ENCODE peak calls at places on chromosomes 16 and 17, in nine cellular contexts. K is colonic mucosa, M is PC-9, L is lower lobe of right lung, Q is mucosa of descending colon, V is A549, S is neural progenitor cell, R is HCT116, A is A673. G is an unnamed sample. For H3K4me1, the result is how much of the 10 kb centered on the place peaks cover.

GRCh38 chr16:49748322-49748721 is 107.6 kb downstream of the ZNF423 start:
- DNase-seq in K (no peak), M (no peak), L (no peak), Q (no peak), V (no peak), S (no peak), R (peak), A (no peak), G (peak)

GRCh38 chr17:80942360-80943345 is 49.0 kb upstream of the CHMP6 start:
- DNase-seq in K (peak), M (no peak), L (peak), Q (peak), V (no peak), S (no peak), R (no peak), A (peak), G (peak)

GRCh38 chr17:50375858-50376538 is 3.0 kb downstream of the EME1 start:
- DNase-seq in K (peak), M (no peak), L (no peak), Q (no peak), V (no peak), S (no peak), R (no peak), A (no peak), G (no peak)

GRCh38 chr17:21271767-21272166 is 12.7 kb upstream of the MAP2K3 start:
- DNase-seq in K (no peak), M (no peak), L (no peak), Q (no peak), V (no peak), S (no peak), R (no peak), A (no peak), G (no peak)

GRCh38 chr17:60888812-60889709 is 211.4 kb downstream of the BCAS3 start:
- DNase-seq in K (no peak), M (no peak), L (no peak), Q (no peak), V (no peak), S (no peak), R (no peak), A (no peak), G (no peak)

GRCh38 chr17:55351027-55351625 is 70.5 kb downstream of the MMD start:
- DNase-seq in K (no peak), M (no peak), L (no peak), Q (no peak), V (no peak), S (no peak), R (no peak), A (no peak), G (no peak)

GRCh38 chr17:36132421-36132831 is 28.8 kb downstream of the CCL4 start:
- DNase-seq in K (no peak), M (no peak), L (no peak), Q (no peak), V (no peak), S (no peak), R (no peak), A (no peak), G (no peak)

GRCh38 chr17:59753522-59754467 is 46.3 kb downstream of the VMP1 start:
- DNase-seq in K (peak), M (peak), L (no peak), Q (no peak), V (peak), S (peak), R (peak), A (peak), G (no peak)

GRCh38 chr16:106623-107324 is 28.7 kb downstream of the MPG start:
- DNase-seq in K (peak), M (peak), L (no peak), Q (no peak), V (peak), S (peak), R (peak), A (peak), G (no peak)

GRCh38 chr17:44971776-44972483 is 3.8 kb upstream of the C1QL1 start:
- DNase-seq in K (no peak), M (no peak), L (no peak), Q (no peak), V (no peak), S (no peak), R (no peak), A (no peak), G (peak)

GRCh38 chr17:61806081-61806828 is 57.1 kb downstream of the BRIP1 start:
- DNase-seq in K (no peak), M (no peak), L (no peak), Q (no peak), V (no peak), S (no peak), R (no peak), A (no peak), G (no peak)

GRCh38 chr16:66052745-66053144 is 313.7 kb upstream of the CDH5 start:
- DNase-seq in K (no peak), M (no peak), L (no peak), Q (no peak), V (no peak), S (no peak), R (no peak), A (no peak), G (no peak)

GRCh38 chr17:38673714-38674012 is 1.1 kb downstream of the EPOP start:
- DNase-seq in K (peak), M (no peak), L (no peak), Q (no peak), V (no peak), S (peak), R (no peak), A (no peak), G (no peak)

GRCh38 chr16:76985362-76985761 is 205.6 kb upstream of the MON1B start:
- DNase-seq in K (no peak), M (no peak), L (no peak), Q (no peak), V (no peak), S (no peak), R (no peak), A (no peak), G (no peak)

GRCh38 chr17:1590031-1590746 is 27.6 kb upstream of the PITPNA start:
- DNase-seq in K (peak), M (peak), L (peak), Q (no peak), V (peak), S (no peak), R (peak), A (peak), G (peak)

GRCh38 chr17:40542562-40543411 is 22.5 kb downstream of the CCR7 start:
- DNase-seq in K (peak), M (no peak), L (no peak), Q (peak), V (peak), S (no peak), R (no peak), A (no peak), G (peak)

GRCh38 chr16:73298562-73298961 is 250.6 kb upstream of the ZFHX3 start:
- DNase-seq in K (no peak), M (no peak), L (no peak), Q (no peak), V (no peak), S (peak), R (no peak), A (no peak), G (no peak)

GRCh38 chr17:77442976-77443742 is 302.4 kb downstream of the SEC14L1 start:
- DNase-seq in K (no peak), M (no peak), L (no peak), Q (no peak), V (no peak), S (no peak), R (no peak), A (no peak), G (no peak)

GRCh38 chr17:45976755-45977505 is 22.1 kb upstream of the STH start:
- DNase-seq in K (no peak), M (peak), L (no peak), Q (no peak), V (no peak), S (no peak), R (no peak), A (no peak), G (peak)

GRCh38 chr17:82178499-82179290 is 33.9 kb downstream of the CCDC57 start:
- DNase-seq in K (no peak), M (no peak), L (no peak), Q (no peak), V (no peak), S (no peak), R (no peak), A (no peak), G (no peak)

GRCh38 chr16:13863075-13863765 is 56.7 kb upstream of the ERCC4 start:
- DNase-seq in K (no peak), M (no peak), L (no peak), Q (no peak), V (no peak), S (no peak), R (no peak), A (no peak), G (no peak)

GRCh38 chr16:83606486-83607030 is 201.2 kb upstream of the HSBP1 start:
- DNase-seq in K (peak), M (no peak), L (no peak), Q (no peak), V (peak), S (no peak), R (peak), A (no peak), G (no peak)

DNA sequence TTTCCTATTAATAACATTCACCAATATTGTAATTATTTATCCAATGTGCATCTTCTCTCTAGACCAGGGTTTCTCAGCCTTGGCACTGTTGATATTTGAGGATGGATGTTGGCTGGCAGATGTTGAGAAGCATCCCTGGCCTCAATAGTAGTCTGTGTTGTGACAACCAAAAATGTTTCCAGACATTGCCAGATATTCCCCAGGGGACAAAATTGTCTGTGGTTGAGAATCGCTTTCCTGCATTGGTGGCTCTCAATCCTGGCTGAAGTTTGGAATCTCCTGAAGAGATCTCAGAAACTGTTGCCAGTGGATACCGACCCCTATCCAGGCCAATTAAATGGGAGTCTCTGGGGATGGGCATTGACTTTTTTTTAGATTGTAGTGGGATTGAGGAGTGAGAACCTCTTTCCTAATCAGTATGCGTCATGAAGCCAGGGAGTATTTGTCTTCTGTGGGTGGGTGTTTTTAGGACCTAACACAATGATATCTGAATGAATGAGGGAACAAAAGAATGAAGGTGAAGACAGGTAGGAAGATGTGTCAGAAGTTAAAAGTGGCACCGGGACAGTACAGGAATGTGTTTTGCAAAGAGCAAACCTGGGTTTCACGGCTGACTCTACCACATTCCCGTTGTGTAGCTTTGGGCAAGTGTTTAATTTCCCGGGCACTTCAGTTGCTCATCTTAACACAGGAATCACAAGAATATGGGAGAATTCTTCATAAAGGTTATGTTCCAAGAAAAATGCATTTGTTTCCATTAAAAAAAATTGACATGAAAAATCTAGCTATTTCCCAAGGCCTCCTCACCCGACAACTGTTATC is 24.3 kb downstream of the HSD17B2 start:
- DNase-seq in K (no peak), M (no peak), L (no peak), Q (no peak), V (no peak), S (no peak), R (no peak), A (peak), G (no peak)
- H3K4me1 ChIP-seq in K (under half), M (under half), L (half or more), Q (under half), V (under half), S (under half), R (under half), A (under half), G (under half)

DNA sequence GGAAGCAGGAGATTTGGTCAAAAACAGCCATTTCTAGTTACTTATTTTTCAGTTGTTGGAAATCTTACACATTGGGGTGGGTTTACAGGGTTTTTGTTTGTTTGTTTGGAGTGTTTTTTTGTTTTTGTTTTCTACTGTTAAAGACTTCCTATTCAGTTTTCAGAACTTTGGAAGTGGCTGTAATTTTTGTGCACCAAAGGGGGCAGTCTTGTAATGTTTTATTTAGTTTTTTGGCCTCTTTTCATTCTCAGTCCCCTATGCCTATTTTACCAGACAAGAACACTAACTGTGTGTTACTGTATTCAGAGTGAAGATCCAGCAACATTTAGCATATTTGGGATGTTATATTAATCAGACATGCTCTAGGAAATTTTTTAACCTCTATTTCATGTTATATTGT is 20.6 kb downstream of the TPPP3 start:
- DNase-seq in K (no peak), M (no peak), L (no peak), Q (no peak), V (peak), S (no peak), R (peak), A (peak), G (peak)
- TF ChIP-seq CTCF in K (no peak), M (peak), L (peak), Q (no peak), V (peak), S (peak), R (peak), A (peak), G (peak)

GRCh38 chr17:57097832-57098421 is 12.9 kb downstream of the AKAP1 start:
- DNase-seq in K (no peak), M (no peak), L (no peak), Q (no peak), V (no peak), S (no peak), R (no peak), A (no peak), G (no peak)
- H3K4me1 ChIP-seq in K (under half), M (under half), L (under half), Q (under half), V (under half), S (under half), R (under half), A (under half), G (under half)

GRCh38 chr16:54140788-54141136 is 145.8 kb downstream of the IRX3 start:
- DNase-seq in K (no peak), M (no peak), L (no peak), Q (no peak), V (no peak), S (no peak), R (no peak), A (no peak), G (no peak)

GRCh38 chr16:54143410-54143809 is 143.2 kb downstream of the IRX3 start:
- DNase-seq in K (no peak), M (no peak), L (no peak), Q (no peak), V (no peak), S (no peak), R (no peak), A (no peak), G (no peak)

GRCh38 chr16:54143934-54144333 is 142.7 kb downstream of the IRX3 start:
- DNase-seq in K (no peak), M (no peak), L (no peak), Q (no peak), V (no peak), S (no peak), R (no peak), A (no peak), G (no peak)

GRCh38 chr16:54142787-54143186 is 143.8 kb downstream of the IRX3 start:
- DNase-seq in K (no peak), M (no peak), L (no peak), Q (no peak), V (no peak), S (no peak), R (no peak), A (no peak), G (no peak)

DNA sequence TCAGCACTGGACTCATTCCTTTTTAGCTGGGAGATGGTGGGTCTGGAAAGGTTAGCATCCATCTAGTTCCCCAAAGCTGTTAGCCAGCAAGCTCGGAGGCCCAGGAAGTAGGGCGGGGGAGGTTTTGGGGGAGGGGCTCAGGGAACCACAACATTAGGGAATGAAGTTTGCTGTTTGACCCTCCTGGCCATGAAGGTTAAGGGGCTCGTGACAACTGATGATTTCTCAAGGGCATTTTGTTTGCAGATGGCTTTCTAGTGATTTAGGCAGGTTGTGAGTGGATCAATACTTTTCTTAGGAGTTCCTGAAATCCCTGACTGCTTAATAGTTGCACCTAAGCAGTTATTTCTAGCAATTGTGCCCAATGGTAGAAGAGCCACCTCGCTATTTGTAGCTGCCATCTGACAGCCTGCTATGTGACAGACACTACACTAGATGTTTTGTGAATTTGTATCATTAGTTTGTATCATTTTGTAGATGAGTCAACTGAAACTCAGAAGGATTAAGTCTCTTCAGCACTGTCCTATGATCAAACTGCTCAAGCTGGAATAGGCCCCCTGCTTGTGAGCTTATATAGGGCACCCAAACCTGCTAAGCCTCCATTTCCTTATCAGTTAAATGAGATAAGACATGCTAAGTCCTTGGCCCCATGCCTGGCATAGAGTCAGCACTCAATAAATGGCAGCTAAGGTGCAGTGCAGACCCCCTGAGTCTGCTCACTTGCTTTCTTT is 146.4 kb downstream of the IRX3 start:
- DNase-seq in K (no peak), M (no peak), L (no peak), Q (no peak), V (peak), S (no peak), R (no peak), A (peak), G (no peak)
- TF ChIP-seq CTCF in K (no peak), M (no peak), L (no peak), Q (no peak), V (no peak), S (no peak), R (no peak), A (peak), G (peak)

GRCh38 chr17:75199886-75200618 is 5.4 kb upstream of the NUP85 start:
- DNase-seq in K (no peak), M (no peak), L (no peak), Q (no peak), V (no peak), S (no peak), R (no peak), A (no peak), G (no peak)
- H3K4me1 ChIP-seq in K (under half), M (under half), L (under half), Q (under half), V (under half), S (under half), R (under half), A (under half), G (under half)

GRCh38 chr16:68235882-68236803 is at the start of gene ESRP2:
- DNase-seq in K (peak), M (peak), L (peak), Q (peak), V (no peak), S (peak), R (peak), A (no peak), G (peak)

GRCh38 chr16:68233835-68234187 is 2.1 kb downstream of the ESRP2 start:
- DNase-seq in K (no peak), M (no peak), L (no peak), Q (no peak), V (no peak), S (no peak), R (no peak), A (no peak), G (no peak)

GRCh38 chr16:68236804-68237242 is 896 bp upstream of the ESRP2 start:
- DNase-seq in K (no peak), M (no peak), L (no peak), Q (peak), V (no peak), S (peak), R (no peak), A (no peak), G (no peak)

GRCh38 chr16:68234188-68235104 is 1.5 kb downstream of the ESRP2 start:
- DNase-seq in K (peak), M (peak), L (peak), Q (peak), V (no peak), S (no peak), R (peak), A (no peak), G (peak)

DNA sequence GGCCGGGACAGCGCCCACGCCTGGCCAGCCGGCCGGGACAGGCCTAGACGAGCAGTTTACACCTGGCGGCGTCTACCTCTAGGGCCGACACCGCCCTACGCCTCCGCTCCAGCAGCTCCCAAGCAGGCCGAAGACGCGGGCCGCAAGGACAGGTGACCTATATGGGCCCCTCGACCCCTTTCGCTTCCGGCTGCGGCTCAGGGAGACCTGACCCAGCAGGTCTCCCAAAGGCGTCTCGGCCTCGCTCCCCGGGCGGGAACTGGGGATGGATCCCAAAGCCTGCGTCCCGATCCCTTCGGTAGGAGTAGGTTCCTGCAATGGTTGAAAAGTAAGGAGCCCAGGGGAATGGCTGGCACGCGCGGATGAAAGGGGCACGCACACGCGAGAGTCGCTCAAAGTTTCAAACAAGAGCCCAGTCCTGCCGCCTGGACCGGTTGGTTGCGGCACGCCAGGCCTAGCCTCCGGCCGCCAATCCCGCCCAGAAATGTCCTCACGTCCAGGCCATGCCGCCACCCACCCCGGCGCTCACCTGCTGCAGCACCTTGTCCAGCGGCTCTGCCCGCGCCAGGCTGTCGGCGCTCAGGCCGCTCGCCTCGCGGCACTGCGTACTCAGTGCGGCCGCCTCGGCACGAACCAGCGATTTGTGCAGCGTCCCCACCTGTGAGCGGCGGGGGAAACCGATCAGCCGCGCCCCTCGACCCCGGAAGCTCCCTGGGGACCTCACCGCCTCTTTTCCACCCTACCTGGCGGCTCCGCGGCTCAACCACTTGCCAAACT is 634 bp downstream of the ESRP2 start:
- DNase-seq in K (peak), M (peak), L (peak), Q (peak), V (no peak), S (peak), R (no peak), A (no peak), G (peak)
- TF ChIP-seq CTCF in K (no peak), M (no peak), L (no peak), Q (no peak), V (no peak), S (peak), R (peak), A (no peak), G (peak)